ENCODE peak calls at places on chromosomes 16 and 17, in seven cellular contexts. W is IMR-90, U is H9, Z is neuronal stem cell, T is H1, H is trophoblast cell, N is mesenchymal stem cell. J is an unnamed sample.

GRCh38 chr16:1066584-1067172 is 5.9 kb upstream of the SSTR5 start:
- DNase-seq in W (no peak), U (no peak), Z (no peak), T (no peak), H (no peak), N (no peak), J (no peak)

GRCh38 chr17:17496189-17497064 is at the start of gene RASD1:
- DNase-seq in W (peak), U (peak), Z (peak), T (peak), H (peak), N (peak), J (peak)

GRCh38 chr17:77527836-77528505 is 387.2 kb downstream of the SEC14L1 start:
- DNase-seq in W (no peak), U (no peak), Z (no peak), T (no peak), H (no peak), N (no peak), J (no peak)

GRCh38 chr17:15955793-15956541 is 11.0 kb downstream of the ADORA2B start:
- DNase-seq in W (no peak), U (no peak), Z (no peak), T (no peak), H (no peak), N (no peak), J (peak)

GRCh38 chr16:9602201-9602600 is 510.8 kb downstream of the HAPSTR1 start:
- DNase-seq in W (no peak), U (no peak), Z (no peak), T (no peak), H (no peak), N (no peak), J (peak)

GRCh38 chr17:19411641-19412040 is 609 bp downstream of the RNF112 start:
- DNase-seq in W (no peak), U (no peak), Z (no peak), T (no peak), H (no peak), N (no peak), J (no peak)

GRCh38 chr17:63774982-63775290 is 966 bp downstream of the DDX42 start:
- DNase-seq in W (peak), U (no peak), Z (no peak), T (no peak), H (no peak), N (peak), J (peak)

GRCh38 chr16:88803264-88803987 is at the start of gene CDT1:
- DNase-seq in W (peak), U (peak), Z (peak), T (peak), H (peak), N (peak), J (peak)

GRCh38 chr16:81826523-81826922 is 47.4 kb downstream of the PLCG2 start:
- DNase-seq in W (no peak), U (no peak), Z (no peak), T (no peak), H (no peak), N (no peak), J (no peak)

GRCh38 chr16:80518436-80518835 is 22.4 kb upstream of the DYNLRB2 start:
- DNase-seq in W (peak), U (no peak), Z (no peak), T (no peak), H (no peak), N (no peak), J (peak)

GRCh38 chr17:82693168-82693867 is 5.2 kb downstream of the RAB40B start:
- DNase-seq in W (no peak), U (no peak), Z (no peak), T (no peak), H (no peak), N (no peak), J (no peak)

GRCh38 chr16:67731071-67731810 is 12.1 kb upstream of the GFOD2 start:
- DNase-seq in W (no peak), U (no peak), Z (no peak), T (no peak), H (no peak), N (no peak), J (no peak)

GRCh38 chr16:4649744-4650442 is 25.3 kb downstream of the MGRN1 start:
- DNase-seq in W (no peak), U (no peak), Z (no peak), T (peak), H (no peak), N (no peak), J (no peak)

GRCh38 chr16:4694664-4695451 is 1.5 kb downstream of the NUDT16L1 start:
- DNase-seq in W (no peak), U (no peak), Z (no peak), T (no peak), H (no peak), N (no peak), J (peak)

GRCh38 chr17:14833201-14833773 is 431.8 kb downstream of the PMP22 start:
- DNase-seq in W (peak), U (no peak), Z (no peak), T (no peak), H (no peak), N (peak), J (no peak)

GRCh38 chr16:68782198-68783174 is 45.4 kb downstream of the CDH1 start:
- DNase-seq in W (no peak), U (no peak), Z (no peak), T (no peak), H (no peak), N (no peak), J (no peak)

GRCh38 chr16:62014534-62014933 is 21.7 kb downstream of the CDH8 start:
- DNase-seq in W (no peak), U (no peak), Z (no peak), T (no peak), H (no peak), N (no peak), J (no peak)

GRCh38 chr16:48321307-48322036 is 63.7 kb downstream of the SIAH1 start:
- DNase-seq in W (peak), U (no peak), Z (no peak), T (no peak), H (no peak), N (peak), J (no peak)

GRCh38 chr17:64037180-64037579 is 16.7 kb upstream of the ICAM2 start:
- DNase-seq in W (no peak), U (no peak), Z (no peak), T (no peak), H (no peak), N (no peak), J (no peak)

GRCh38 chr17:73142763-73143395 is 21.9 kb upstream of the SSTR2 start:
- DNase-seq in W (peak), U (no peak), Z (no peak), T (no peak), H (no peak), N (peak), J (no peak)

GRCh38 chr17:53032861-53033271 is 789.9 kb upstream of the KIF2B start:
- DNase-seq in W (peak), U (peak), Z (peak), T (peak), H (no peak), N (peak), J (peak)

GRCh38 chr17:77345260-77345910 is 204.6 kb downstream of the SEC14L1 start:
- DNase-seq in W (no peak), U (no peak), Z (no peak), T (no peak), H (no peak), N (no peak), J (no peak)

GRCh38 chr17:311119-311848 is 41.3 kb downstream of the RPH3AL start:
- DNase-seq in W (no peak), U (no peak), Z (no peak), T (no peak), H (no peak), N (no peak), J (no peak)

DNA sequence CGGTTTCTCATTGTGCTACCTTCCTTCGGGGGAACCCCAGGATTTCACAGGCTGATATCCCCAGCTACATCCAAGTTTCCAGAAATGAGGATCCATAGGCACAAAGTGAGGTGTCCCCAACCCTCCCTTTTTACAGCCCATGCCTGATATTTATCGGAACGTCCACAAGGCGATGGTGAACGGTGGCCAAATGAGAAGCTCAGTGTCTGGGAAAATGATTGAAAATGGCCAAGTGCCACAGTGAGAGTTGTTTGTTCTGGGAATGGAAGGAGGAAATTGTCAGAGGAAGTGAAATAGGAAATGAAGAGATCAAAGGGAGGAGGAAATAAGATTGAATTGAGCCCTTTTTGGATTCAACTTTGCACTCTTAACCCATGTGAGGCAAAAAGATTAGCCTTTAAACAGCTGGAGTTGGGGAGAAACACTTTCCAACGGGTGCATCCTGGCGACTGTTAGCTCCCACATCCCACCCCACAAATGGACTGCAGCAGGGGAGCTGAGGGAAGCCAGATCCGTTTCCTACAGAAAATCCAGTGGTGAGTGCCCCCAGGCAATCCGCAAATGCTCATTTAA is 294.4 kb upstream of the IRX5 start:
- DNase-seq in W (no peak), U (no peak), Z (no peak), T (no peak), H (no peak), N (no peak), J (no peak)
- H3K18ac ChIP-seq in W (no peak), U (no peak), Z (no peak), T (no peak), H (no peak), N (no peak), J (no peak)

GRCh38 chr16:10682604-10683003 is 12.1 kb downstream of the TEKT5 start:
- DNase-seq in W (no peak), U (no peak), Z (no peak), T (no peak), H (no peak), N (no peak), J (no peak)
- H2AK5ac ChIP-seq in W (no peak), U (no peak), Z (no peak), T (no peak), H (no peak), N (no peak), J (no peak)

DNA sequence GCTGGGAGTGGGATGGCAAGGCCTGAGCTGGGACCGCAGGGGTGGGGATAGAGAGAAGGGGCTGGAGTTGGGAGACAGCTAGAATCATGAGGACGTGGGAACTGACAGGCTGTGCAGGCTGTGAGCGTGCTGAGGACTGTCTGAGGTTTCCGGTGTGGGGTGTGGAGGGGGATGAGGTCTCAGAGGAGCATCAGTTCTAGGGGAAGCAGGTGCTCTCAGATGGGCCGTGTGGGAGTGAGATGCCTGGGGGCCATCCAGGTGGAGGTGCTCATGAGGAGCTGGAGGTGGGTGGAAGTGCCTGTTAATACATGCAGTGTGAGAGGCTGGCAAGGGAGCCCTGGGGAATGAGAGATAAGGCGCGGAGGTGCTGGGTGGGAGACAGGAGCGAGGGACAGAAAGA is 27.2 kb downstream of the HASPIN start:
- DNase-seq in W (no peak), U (no peak), Z (no peak), T (no peak), H (no peak), N (no peak), J (no peak)
- H3K18ac ChIP-seq in W (no peak), U (no peak), Z (no peak), T (no peak), H (no peak), N (no peak), J (no peak)

DNA sequence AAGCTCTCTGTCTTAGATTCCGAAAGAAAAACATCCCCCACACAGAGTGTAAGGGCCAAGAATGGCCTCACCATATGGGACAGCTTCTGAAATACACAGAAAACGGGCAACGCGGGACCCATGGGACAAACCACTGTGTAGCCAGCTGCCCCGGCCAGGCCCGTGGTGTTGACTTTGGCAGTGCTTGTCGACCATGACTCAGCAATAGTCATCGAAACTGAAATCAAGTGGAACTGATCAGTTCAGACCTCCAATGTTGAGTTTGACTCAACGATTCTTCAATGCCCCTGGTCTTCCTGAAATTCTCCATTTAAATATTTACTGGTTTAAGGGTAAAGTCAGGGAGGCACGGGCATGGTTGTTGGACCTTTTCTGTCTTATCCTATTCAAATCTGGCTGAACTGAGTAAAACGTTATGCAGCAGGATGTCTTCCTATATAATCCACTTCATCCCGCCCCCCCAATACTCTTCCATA is 27.5 kb downstream of the ZFHX3 start:
- DNase-seq in W (peak), U (no peak), Z (no peak), T (no peak), H (no peak), N (peak), J (no peak)
- H2AK5ac ChIP-seq in W (peak), U (no peak), Z (no peak), T (no peak), H (no peak), N (no peak), J (no peak)

GRCh38 chr17:9199474-9200196 is 178.3 kb downstream of the NTN1 start:
- DNase-seq in W (no peak), U (peak), Z (no peak), T (no peak), H (no peak), N (peak), J (peak)

GRCh38 chr17:9202572-9202971 is 181.3 kb downstream of the NTN1 start:
- DNase-seq in W (no peak), U (no peak), Z (no peak), T (no peak), H (no peak), N (no peak), J (no peak)

GRCh38 chr17:9204026-9204425 is 182.7 kb downstream of the NTN1 start:
- DNase-seq in W (no peak), U (no peak), Z (no peak), T (no peak), H (no peak), N (no peak), J (no peak)

GRCh38 chr17:9200197-9200662 is 178.9 kb downstream of the NTN1 start:
- DNase-seq in W (no peak), U (no peak), Z (no peak), T (no peak), H (no peak), N (no peak), J (no peak)

DNA sequence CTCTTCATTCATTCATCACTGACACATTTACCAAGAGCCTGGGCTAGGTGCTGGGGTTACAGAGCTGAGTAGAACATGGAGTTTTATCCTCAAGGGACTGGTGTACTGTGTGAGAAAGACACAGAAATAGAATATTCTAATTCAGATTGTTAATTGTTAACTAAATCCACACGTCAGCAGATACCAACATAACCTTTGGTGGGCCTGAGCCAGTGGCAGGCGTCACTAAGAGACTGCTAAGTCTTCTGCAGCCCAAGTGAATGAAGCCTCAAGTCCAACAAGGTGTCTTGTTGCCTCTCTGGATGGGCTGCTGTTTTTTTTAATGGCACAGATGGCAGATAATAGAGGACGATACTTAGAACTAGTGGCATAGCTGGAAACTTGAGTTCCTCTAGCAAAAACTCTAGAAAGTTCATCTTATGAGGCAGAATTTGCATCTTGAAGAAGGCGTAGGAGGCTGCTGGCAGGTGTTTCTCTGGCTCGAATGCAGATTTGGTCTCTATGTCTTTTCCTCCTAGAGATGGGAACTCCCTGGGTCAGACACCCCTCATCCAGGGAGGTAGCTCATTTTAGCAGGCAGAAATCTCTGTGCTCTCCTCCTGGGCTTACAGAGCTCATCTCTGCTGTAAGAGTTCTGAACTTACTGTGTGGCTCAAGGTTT is 179.5 kb downstream of the NTN1 start:
- DNase-seq in W (no peak), U (no peak), Z (no peak), T (no peak), H (no peak), N (no peak), J (no peak)
- H3K18ac ChIP-seq in W (no peak), U (no peak), Z (no peak), T (no peak), H (no peak), N (no peak), J (no peak)

GRCh38 chr16:3149630-3150345 is 15.0 kb downstream of the ZNF213 start:
- DNase-seq in W (peak), U (peak), Z (peak), T (peak), H (peak), N (peak), J (peak)

GRCh38 chr16:3150346-3151218 is 15.8 kb downstream of the ZNF213 start:
- DNase-seq in W (peak), U (peak), Z (peak), T (peak), H (peak), N (peak), J (peak)

GRCh38 chr16:3147757-3148104 is 12.9 kb downstream of the ZNF213 start:
- DNase-seq in W (no peak), U (no peak), Z (no peak), T (no peak), H (no peak), N (no peak), J (no peak)

GRCh38 chr16:3148256-3149192 is 13.7 kb downstream of the ZNF213 start:
- DNase-seq in W (no peak), U (no peak), Z (no peak), T (no peak), H (no peak), N (no peak), J (no peak)

GRCh38 chr16:3149193-3149530 is 14.3 kb downstream of the ZNF213 start:
- DNase-seq in W (no peak), U (no peak), Z (no peak), T (no peak), H (peak), N (no peak), J (no peak)
- H2AK5ac ChIP-seq in W (no peak), U (no peak), Z (peak), T (no peak), H (no peak), N (no peak), J (no peak)

GRCh38 chr17:71163121-71163812 is 957.6 kb upstream of the SOX9 start:
- DNase-seq in W (peak), U (no peak), Z (no peak), T (no peak), H (no peak), N (no peak), J (no peak)
- H3K18ac ChIP-seq in W (no peak), U (no peak), Z (no peak), T (no peak), H (no peak), N (no peak), J (no peak)

GRCh38 chr16:57169327-57169726 is 16.5 kb downstream of the PSME3IP1 start:
- DNase-seq in W (peak), U (no peak), Z (peak), T (no peak), H (no peak), N (peak), J (no peak)
- H2AK5ac ChIP-seq in W (no peak), U (no peak), Z (no peak), T (no peak), H (no peak), N (no peak), J (no peak)

J was measured in mesendoderm.